ENCODE peak calls at places on chromosomes 1 and 21, in four cellular contexts. One of them, this sample, is unnamed.

GRCh38 chr1:170426596-170426995 is 105.4 kb upstream of the GORAB start:
- DNase-seq in substantia nigra: no peak
- DNase-seq in Panc1: no peak
- DNase-seq in iPS-NIHi11: no peak
- DNase-seq in this sample: no peak

GRCh38 chr1:207935166-207935583 is 24.2 kb upstream of the CD34 start:
- DNase-seq in substantia nigra: no peak
- DNase-seq in Panc1: no peak
- DNase-seq in iPS-NIHi11: no peak
- DNase-seq in this sample: no peak

GRCh38 chr1:103109291-103109920 is 1.1 kb upstream of the COL11A1 start:
- DNase-seq in substantia nigra: no peak
- DNase-seq in Panc1: no peak
- DNase-seq in iPS-NIHi11: no peak
- DNase-seq in this sample: no peak

GRCh38 chr1:64675718-64676345 is 69.0 kb upstream of the RAVER2 start:
- DNase-seq in substantia nigra: no peak
- DNase-seq in Panc1: peak; percentile 20
- DNase-seq in iPS-NIHi11: peak; percentile 40
- DNase-seq in this sample: no peak

GRCh38 chr1:151146072-151146415 is 387 bp downstream of the SEMA6C start:
- DNase-seq in substantia nigra: no peak
- DNase-seq in Panc1: no peak
- DNase-seq in iPS-NIHi11: no peak
- DNase-seq in this sample: no peak

GRCh38 chr1:241323510-241323909 is 33.5 kb downstream of the RGS7 start:
- DNase-seq in substantia nigra: no peak
- DNase-seq in Panc1: no peak
- DNase-seq in iPS-NIHi11: peak; percentile 71
- DNase-seq in this sample: no peak

GRCh38 chr1:91529856-91530255 is 29.2 kb downstream of the CDC7 start:
- DNase-seq in substantia nigra: no peak
- DNase-seq in Panc1: peak; percentile 8
- DNase-seq in iPS-NIHi11: no peak
- DNase-seq in this sample: no peak

GRCh38 chr1:7893529-7894180 is 40.8 kb upstream of the UTS2 start:
- DNase-seq in substantia nigra: no peak
- DNase-seq in Panc1: no peak
- DNase-seq in iPS-NIHi11: no peak
- DNase-seq in this sample: no peak

GRCh38 chr21:21631961-21632360 is 633.8 kb downstream of the NCAM2 start:
- DNase-seq in substantia nigra: no peak
- DNase-seq in Panc1: no peak
- DNase-seq in iPS-NIHi11: no peak
- DNase-seq in this sample: no peak

GRCh38 chr1:71046891-71047634 is 553 bp downstream of the PTGER3 start:
- DNase-seq in substantia nigra: no peak
- DNase-seq in Panc1: no peak
- DNase-seq in iPS-NIHi11: peak; percentile 37
- DNase-seq in this sample: no peak

GRCh38 chr1:99445486-99445885 is 181.2 kb downstream of the PLPPR4 start:
- DNase-seq in substantia nigra: no peak
- DNase-seq in Panc1: no peak
- DNase-seq in iPS-NIHi11: no peak
- DNase-seq in this sample: no peak

GRCh38 chr1:7902478-7903084 is 38.1 kb downstream of the TNFRSF9 start:
- DNase-seq in substantia nigra: peak; percentile 33
- DNase-seq in Panc1: peak; percentile 66
- DNase-seq in iPS-NIHi11: peak; percentile 88
- DNase-seq in this sample: peak; percentile 32

GRCh38 chr21:19759836-19760235 is 1238.4 kb upstream of the NCAM2 start:
- DNase-seq in substantia nigra: no peak
- DNase-seq in Panc1: no peak
- DNase-seq in iPS-NIHi11: no peak
- DNase-seq in this sample: no peak

GRCh38 chr1:53145942-53146708 is 3.7 kb upstream of the SLC1A7 start:
- DNase-seq in substantia nigra: no peak
- DNase-seq in Panc1: no peak
- DNase-seq in iPS-NIHi11: no peak
- DNase-seq in this sample: no peak

GRCh38 chr1:162856260-162856659 is 4.7 kb downstream of the CCDC190 start:
- DNase-seq in substantia nigra: no peak
- DNase-seq in Panc1: no peak
- DNase-seq in iPS-NIHi11: no peak
- DNase-seq in this sample: no peak

GRCh38 chr1:103353391-103353790 is 172.1 kb upstream of the RNPC3 start:
- DNase-seq in substantia nigra: no peak
- DNase-seq in Panc1: no peak
- DNase-seq in iPS-NIHi11: no peak
- DNase-seq in this sample: no peak

GRCh38 chr21:23401278-23401677 is 2206.0 kb downstream of the MRPL39 start:
- DNase-seq in substantia nigra: no peak
- DNase-seq in Panc1: peak; percentile 2
- DNase-seq in iPS-NIHi11: no peak
- DNase-seq in this sample: no peak

This sample was measured in gastrocnemius medialis.